ENCODE peak calls at places on chromosomes 16 and 17, in four cellular contexts. S is GM12878, X is K562, U is HepG2. A is an unnamed sample.

GRCh38 chr16:27373312-27373711 is 28.7 kb upstream of the IL21R start:
- DNase-seq in S (no peak), X (no peak), U (no peak), A (no peak)

GRCh38 chr17:14138649-14139048 is 69.3 kb downstream of the COX10 start:
- DNase-seq in S (no peak), X (no peak), U (peak), A (no peak)

GRCh38 chr16:25868041-25868600 is 176.4 kb downstream of the HS3ST4 start:
- DNase-seq in S (no peak), X (no peak), U (no peak), A (no peak)

GRCh38 chr16:48383204-48383876 is 1.9 kb downstream of the SIAH1 start:
- DNase-seq in S (no peak), X (no peak), U (no peak), A (no peak)

GRCh38 chr16:85607796-85608514 is 5.2 kb upstream of the GSE1 start:
- DNase-seq in S (no peak), X (peak), U (no peak), A (no peak)

GRCh38 chr17:63950940-63951907 is 19.1 kb upstream of the CD79B start:
- DNase-seq in S (no peak), X (peak), U (peak), A (peak)

GRCh38 chr16:52871481-52871880 is 181.2 kb downstream of the CHD9NB start:
- DNase-seq in S (no peak), X (no peak), U (no peak), A (no peak)

GRCh38 chr17:42288078-42288984 is at the start of gene STAT5A:
- DNase-seq in S (no peak), X (peak), U (peak), A (no peak)

GRCh38 chr17:49742256-49742655 is 21.7 kb downstream of the FAM117A start:
- DNase-seq in S (no peak), X (no peak), U (no peak), A (no peak)

GRCh38 chr16:83849434-83849833 is 41.7 kb downstream of the HSBP1 start:
- DNase-seq in S (no peak), X (peak), U (no peak), A (no peak)

GRCh38 chr17:75412455-75413317 is 7.2 kb upstream of the GRB2 start:
- DNase-seq in S (no peak), X (peak), U (peak), A (peak)

GRCh38 chr16:12646490-12647274 is 157.0 kb downstream of the CPPED1 start:
- DNase-seq in S (peak), X (no peak), U (peak), A (no peak)

GRCh38 chr17:15341385-15341849 is at the start of gene TEKT3:
- DNase-seq in S (no peak), X (peak), U (no peak), A (no peak)
- TF ChIP-seq ZBTB33 in S (no peak), X (no peak), U (no peak), A (no peak)

GRCh38 chr17:9875441-9875840 is 29.6 kb downstream of the RCVRN start:
- DNase-seq in S (no peak), X (no peak), U (no peak), A (no peak)
- TF ChIP-seq ZNF274 in S (no peak), X (no peak), U (no peak), A (no peak)

GRCh38 chr16:50425648-50426047 is 56.9 kb upstream of the BRD7 start:
- DNase-seq in S (no peak), X (no peak), U (no peak), A (no peak)
- TF ChIP-seq RAD21 in S (no peak), X (no peak), U (no peak), A (no peak)

DNA sequence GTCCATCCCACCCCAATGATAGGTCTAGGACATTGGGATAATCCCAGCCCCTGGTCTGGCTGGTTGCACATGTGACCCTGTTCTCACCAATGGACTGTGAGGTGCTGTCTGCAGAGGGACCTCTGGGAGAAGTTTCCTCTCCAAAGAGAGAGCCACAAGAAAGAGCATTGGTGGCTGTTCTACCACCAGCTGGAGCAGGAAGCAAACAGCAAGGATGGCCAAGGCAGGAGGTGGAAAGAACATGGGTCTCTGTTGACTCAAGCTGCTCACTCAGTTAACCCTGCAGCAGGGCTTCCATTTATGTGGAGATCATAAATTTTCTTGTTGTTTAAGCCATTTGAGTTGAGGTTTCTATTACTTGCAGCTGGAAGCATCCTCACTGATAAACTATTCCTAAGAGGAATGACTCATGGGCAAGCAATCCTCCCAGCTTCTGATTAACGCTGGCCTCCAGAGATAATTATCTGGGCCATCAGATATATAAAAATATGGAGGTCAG is 52.5 kb downstream of the CYB5B start:
- DNase-seq in S (no peak), X (no peak), U (peak), A (peak)
- TF ChIP-seq ZBTB33 in S (no peak), X (no peak), U (no peak), A (no peak)